ENCODE peak calls at places on chromosomes 7 and 10, in six cellular contexts. One of them, this sample, is unnamed.
A peak's percentile ranks its signal among the peaks of the same experiment; 100 is the strongest.

GRCh38 chr7:75045881-75046280 is 27.7 kb downstream of the RCC1L start:
- DNase-seq in anterior cingulate cortex: no peak
- DNase-seq in stimulated activated CD4-positive, alpha-beta T cell treated with anti-CD3 and anti-CD28 coated beads, Interleukin-4, amount 100 ng/mL, for 1 hour: no peak
- DNase-seq in ureter: no peak
- DNase-seq in smooth muscle cell of the brain vasculature: no peak
- DNase-seq in coronary artery: no peak
- DNase-seq in this sample: no peak

GRCh38 chr10:12589789-12590188 is 240.4 kb downstream of the CAMK1D start:
- DNase-seq in smooth muscle cell of the brain vasculature: no peak
- DNase-seq in stimulated activated CD4-positive, alpha-beta T cell treated with anti-CD3 and anti-CD28 coated beads, Interleukin-4, amount 100 ng/mL, for 1 hour: no peak
- DNase-seq in anterior cingulate cortex: no peak
- DNase-seq in ureter: no peak
- DNase-seq in coronary artery: no peak
- DNase-seq in this sample: no peak

GRCh38 chr10:131068760-131069159 is 242.8 kb downstream of the TCERG1L start:
- DNase-seq in smooth muscle cell of the brain vasculature: no peak
- DNase-seq in coronary artery: no peak
- DNase-seq in anterior cingulate cortex: no peak
- DNase-seq in stimulated activated CD4-positive, alpha-beta T cell treated with anti-CD3 and anti-CD28 coated beads, Interleukin-4, amount 100 ng/mL, for 1 hour: no peak
- DNase-seq in ureter: no peak
- DNase-seq in this sample: peak; percentile 6

GRCh38 chr7:36583318-36583717 is 141.0 kb downstream of the AOAH start:
- DNase-seq in anterior cingulate cortex: no peak
- DNase-seq in coronary artery: no peak
- DNase-seq in smooth muscle cell of the brain vasculature: no peak
- DNase-seq in ureter: no peak
- DNase-seq in stimulated activated CD4-positive, alpha-beta T cell treated with anti-CD3 and anti-CD28 coated beads, Interleukin-4, amount 100 ng/mL, for 1 hour: no peak
- DNase-seq in this sample: no peak

GRCh38 chr10:48541144-48541795 is 63.6 kb downstream of the ARHGAP22 start:
- DNase-seq in coronary artery: peak; percentile 58
- DNase-seq in smooth muscle cell of the brain vasculature: no peak
- DNase-seq in ureter: no peak
- DNase-seq in stimulated activated CD4-positive, alpha-beta T cell treated with anti-CD3 and anti-CD28 coated beads, Interleukin-4, amount 100 ng/mL, for 1 hour: no peak
- DNase-seq in anterior cingulate cortex: no peak
- DNase-seq in this sample: no peak

GRCh38 chr10:127015373-127015772 is 110.1 kb downstream of the DOCK1 start:
- DNase-seq in ureter: no peak
- DNase-seq in smooth muscle cell of the brain vasculature: no peak
- DNase-seq in coronary artery: peak; percentile 41
- DNase-seq in stimulated activated CD4-positive, alpha-beta T cell treated with anti-CD3 and anti-CD28 coated beads, Interleukin-4, amount 100 ng/mL, for 1 hour: no peak
- DNase-seq in anterior cingulate cortex: no peak
- DNase-seq in this sample: no peak

GRCh38 chr10:123154943-123155505 is 822 bp downstream of the BUB3 start:
- DNase-seq in smooth muscle cell of the brain vasculature: no peak
- DNase-seq in ureter: no peak
- DNase-seq in stimulated activated CD4-positive, alpha-beta T cell treated with anti-CD3 and anti-CD28 coated beads, Interleukin-4, amount 100 ng/mL, for 1 hour: no peak
- DNase-seq in anterior cingulate cortex: no peak
- DNase-seq in coronary artery: peak; percentile 78
- DNase-seq in this sample: peak; percentile 71

GRCh38 chr10:128124813-128125403 is 1.3 kb downstream of the MKI67 start:
- DNase-seq in smooth muscle cell of the brain vasculature: no peak
- DNase-seq in coronary artery: no peak
- DNase-seq in anterior cingulate cortex: no peak
- DNase-seq in stimulated activated CD4-positive, alpha-beta T cell treated with anti-CD3 and anti-CD28 coated beads, Interleukin-4, amount 100 ng/mL, for 1 hour: no peak
- DNase-seq in ureter: no peak
- DNase-seq in this sample: no peak

GRCh38 chr10:4916086-4916716 is 47.0 kb upstream of the AKR1C1 start:
- DNase-seq in ureter: no peak
- DNase-seq in stimulated activated CD4-positive, alpha-beta T cell treated with anti-CD3 and anti-CD28 coated beads, Interleukin-4, amount 100 ng/mL, for 1 hour: no peak
- DNase-seq in smooth muscle cell of the brain vasculature: no peak
- DNase-seq in coronary artery: no peak
- DNase-seq in anterior cingulate cortex: no peak
- DNase-seq in this sample: no peak

GRCh38 chr10:95536017-95536416 is 25.2 kb downstream of the SORBS1 start:
- DNase-seq in stimulated activated CD4-positive, alpha-beta T cell treated with anti-CD3 and anti-CD28 coated beads, Interleukin-4, amount 100 ng/mL, for 1 hour: no peak
- DNase-seq in ureter: no peak
- DNase-seq in coronary artery: no peak
- DNase-seq in anterior cingulate cortex: no peak
- DNase-seq in smooth muscle cell of the brain vasculature: no peak
- DNase-seq in this sample: no peak

GRCh38 chr7:35971133-35971995 is 170.5 kb downstream of the SEPTIN7 start:
- DNase-seq in smooth muscle cell of the brain vasculature: no peak
- DNase-seq in anterior cingulate cortex: no peak
- DNase-seq in coronary artery: no peak
- DNase-seq in stimulated activated CD4-positive, alpha-beta T cell treated with anti-CD3 and anti-CD28 coated beads, Interleukin-4, amount 100 ng/mL, for 1 hour: no peak
- DNase-seq in ureter: no peak
- DNase-seq in this sample: no peak

GRCh38 chr7:28678421-28678965 is 266.2 kb downstream of the CREB5 start:
- DNase-seq in smooth muscle cell of the brain vasculature: no peak
- DNase-seq in ureter: no peak
- DNase-seq in anterior cingulate cortex: no peak
- DNase-seq in coronary artery: no peak
- DNase-seq in stimulated activated CD4-positive, alpha-beta T cell treated with anti-CD3 and anti-CD28 coated beads, Interleukin-4, amount 100 ng/mL, for 1 hour: no peak
- DNase-seq in this sample: no peak